ENCODE peak calls at places on chromosomes 7 and 10, in nine cellular contexts. K is colonic mucosa, B is brain microvascular endothelial cell, H is bronchial epithelial cell, G is AG10803, R is fibroblast of mammary gland, W is A549, D is kidney, X is cardiac muscle cell. S is an unnamed sample.

GRCh38 chr7:78764571-78764970 is 688.9 kb downstream of the MAGI2 start:
- DNase-seq in K (no peak), B (no peak), H (no peak), G (no peak), R (no peak), W (no peak), D (no peak), X (no peak), S (no peak)

GRCh38 chr10:17655567-17656146 is 11.7 kb downstream of the STAM start:
- DNase-seq in K (no peak), B (peak; percentile 61), H (no peak), G (no peak), R (no peak), W (no peak), D (no peak), X (no peak), S (peak; percentile 36)

GRCh38 chr7:1883031-1883761 is 213.1 kb downstream of the ELFN1 start:
- DNase-seq in K (no peak), B (peak; percentile 67), H (peak; percentile 80), G (peak; percentile 90), R (peak; percentile 83), W (peak; percentile 82), D (peak; percentile 50), X (peak; percentile 40), S (peak; percentile 70)

GRCh38 chr10:97180367-97180763 is 5.4 kb downstream of the SLIT1 start:
- DNase-seq in K (no peak), B (no peak), H (no peak), G (no peak), R (no peak), W (no peak), D (peak; percentile 17), X (no peak), S (no peak)

GRCh38 chr7:140060788-140061606 is 1.8 kb downstream of the PARP12 start:
- DNase-seq in K (peak; percentile 53), B (peak; percentile 53), H (no peak), G (peak; percentile 30), R (peak; percentile 59), W (no peak), D (no peak), X (no peak), S (peak; percentile 93)

GRCh38 chr10:35192645-35193249 is 66.1 kb downstream of the CREM start:
- DNase-seq in K (no peak), B (no peak), H (no peak), G (no peak), R (no peak), W (no peak), D (no peak), X (no peak), S (no peak)

GRCh38 chr10:34295142-34295548 is 520.0 kb downstream of the PARD3 start:
- DNase-seq in K (no peak), B (no peak), H (no peak), G (peak; percentile 70), R (peak; percentile 89), W (no peak), D (peak; percentile 82), X (no peak), S (peak; percentile 26)

GRCh38 chr7:28607799-28608198 is 195.5 kb downstream of the CREB5 start:
- DNase-seq in K (no peak), B (no peak), H (no peak), G (no peak), R (no peak), W (no peak), D (no peak), X (no peak), S (no peak)

GRCh38 chr7:129831424-129832058 is 121.2 kb downstream of the UBE2H start:
- DNase-seq in K (no peak), B (peak; percentile 79), H (peak; percentile 96), G (peak; percentile 93), R (peak; percentile 89), W (peak; percentile 71), D (no peak), X (peak; percentile 62), S (peak; percentile 95)

GRCh38 chr10:131134001-131134576 is 177.4 kb downstream of the TCERG1L start:
- DNase-seq in K (no peak), B (no peak), H (no peak), G (no peak), R (no peak), W (no peak), D (no peak), X (no peak), S (no peak)

GRCh38 chr7:106166651-106167342 is 54.7 kb upstream of the SYPL1 start:
- DNase-seq in K (peak; percentile 70), B (peak; percentile 75), H (peak; percentile 69), G (peak; percentile 86), R (peak; percentile 87), W (peak; percentile 68), D (no peak), X (peak; percentile 79), S (peak; percentile 93)

GRCh38 chr7:112905950-112906349 is 115.8 kb upstream of the TMEM168 start:
- DNase-seq in K (no peak), B (no peak), H (peak; percentile 55), G (no peak), R (peak; percentile 20), W (no peak), D (no peak), X (no peak), S (peak; percentile 46)

GRCh38 chr7:326845-327304 is 36.9 kb downstream of the FOXL3 start:
- DNase-seq in K (peak; percentile 64), B (peak; percentile 24), H (peak; percentile 47), G (no peak), R (no peak), W (no peak), D (peak; percentile 56), X (no peak), S (no peak)

GRCh38 chr10:132096223-132096622 is 30.5 kb downstream of the JAKMIP3 start:
- DNase-seq in K (no peak), B (peak; percentile 6), H (peak; percentile 53), G (peak; percentile 27), R (peak; percentile 33), W (peak; percentile 87), D (peak; percentile 31), X (no peak), S (no peak)

GRCh38 chr7:135341049-135341448 is 107.4 kb downstream of the STRA8 start:
- DNase-seq in K (peak; percentile 71), B (no peak), H (no peak), G (no peak), R (no peak), W (no peak), D (no peak), X (no peak), S (no peak)

GRCh38 chr7:142615508-142615907 is 133.8 kb upstream of the PRSS1 start:
- DNase-seq in K (no peak), B (no peak), H (no peak), G (no peak), R (no peak), W (no peak), D (no peak), X (no peak), S (no peak)

GRCh38 chr7:81926154-81926553 is 156.3 kb upstream of the HGF start:
- DNase-seq in K (no peak), B (no peak), H (no peak), G (peak; percentile 16), R (peak; percentile 53), W (no peak), D (no peak), X (no peak), S (peak; percentile 39)

DNA sequence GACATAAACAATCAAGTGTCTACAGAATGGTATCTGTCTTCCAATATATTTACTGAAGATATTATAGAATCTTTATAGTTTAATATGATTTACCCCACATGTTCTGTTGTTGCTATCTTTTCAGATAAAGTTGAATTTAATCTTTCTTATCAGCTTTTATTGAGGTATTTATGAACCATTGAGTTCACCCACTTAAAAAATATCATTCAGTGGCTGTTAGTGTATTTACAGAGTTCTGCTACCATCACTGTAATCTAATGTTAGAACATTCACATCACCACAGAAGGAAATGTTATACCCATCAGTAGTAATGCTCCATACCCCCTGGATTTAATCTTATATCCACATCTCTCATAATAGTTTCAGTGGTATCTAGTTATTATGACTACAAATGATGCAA is 264.4 kb downstream of the ADK start:
- DNase-seq in K (no peak), B (no peak), H (no peak), G (no peak), R (no peak), W (no peak), D (no peak), X (no peak), S (no peak)
- TF ChIP-seq CTCF in K (no peak), B (no peak), H (no peak), G (no peak), R (no peak), W (no peak), D (no peak), X (no peak), S (no peak)

DNA sequence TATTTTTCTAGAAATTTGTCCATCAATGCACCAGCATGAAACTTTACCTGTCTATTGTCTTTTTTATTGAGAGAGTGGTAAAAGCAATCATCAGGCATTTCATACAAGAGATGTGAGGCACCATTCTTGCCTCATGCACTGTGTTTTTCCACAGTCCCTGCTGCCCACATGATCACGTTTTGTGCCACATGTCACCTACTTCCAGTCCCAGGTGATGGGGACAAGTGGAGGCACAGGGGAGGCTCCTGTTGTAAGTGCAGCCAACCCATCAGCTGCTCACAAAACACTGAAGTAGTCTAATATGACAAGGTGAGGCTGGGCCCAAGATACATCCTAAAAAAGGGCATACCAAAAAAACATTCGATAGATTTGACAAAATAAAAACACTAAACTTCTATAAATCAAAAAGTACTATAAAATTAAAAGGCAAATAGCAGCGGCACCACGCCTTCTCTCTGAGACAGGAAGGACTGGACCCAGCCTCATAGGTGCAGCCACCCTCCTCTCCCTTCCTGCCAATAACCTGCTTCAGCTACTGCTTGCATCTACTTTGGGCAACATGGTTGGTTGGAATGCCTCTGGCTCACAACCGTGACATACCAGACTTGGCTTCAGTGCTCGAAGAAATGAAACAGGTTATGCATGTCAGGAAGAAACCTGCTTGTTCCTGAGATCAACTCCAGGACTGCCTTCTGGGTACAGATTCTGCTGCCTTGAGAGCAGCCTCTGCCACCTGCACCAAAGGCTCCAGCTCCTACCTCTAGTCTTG is 2.3 kb downstream of the ZC3HAV1L start:
- DNase-seq in K (no peak), B (no peak), H (no peak), G (no peak), R (no peak), W (no peak), D (no peak), X (no peak), S (no peak)
- H3K4me3 ChIP-seq in K (no peak overlapping the region), B (no peak overlapping the region), H (no peak overlapping the region), G (peak overlapping the region; percentile 16), R (no peak overlapping the region), W (no peak overlapping the region), D (no peak overlapping the region), X (no peak overlapping the region), S (no peak overlapping the region)

DNA sequence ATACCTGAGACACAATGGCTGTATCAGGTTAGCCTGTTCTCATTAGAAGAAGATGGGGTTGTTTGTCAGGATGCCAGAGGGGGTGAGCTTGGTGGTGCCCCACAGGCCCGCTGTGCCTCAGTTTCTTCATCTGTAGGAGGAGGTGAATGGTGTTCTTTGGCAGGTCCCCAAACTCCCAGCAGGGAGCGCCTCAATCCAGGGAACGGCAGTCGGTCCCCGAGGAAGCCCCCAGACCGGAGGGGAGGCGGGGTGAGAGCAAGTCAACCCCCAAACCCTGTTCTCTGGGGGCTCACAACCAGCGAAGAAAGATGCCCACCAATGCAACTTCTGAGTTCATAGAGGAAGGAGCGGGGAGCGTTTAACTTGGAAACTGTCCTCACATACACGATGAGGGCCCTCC is 16.0 kb downstream of the C10orf105 start:
- DNase-seq in K (no peak), B (no peak), H (no peak), G (no peak), R (no peak), W (no peak), D (no peak), X (no peak), S (no peak)
- TF ChIP-seq CTCF in K (no peak), B (no peak), H (no peak), G (no peak), R (no peak), W (no peak), D (no peak), X (no peak), S (no peak)

GRCh38 chr10:71889388-71889987 is 38.4 kb upstream of the PSAP start:
- DNase-seq in K (no peak), B (no peak), H (no peak), G (no peak), R (no peak), W (no peak), D (no peak), X (no peak), S (no peak)
- H3K4me3 ChIP-seq in K (peak overlapping the region; percentile 26), B (peak overlapping the region; percentile 58), H (peak overlapping the region; percentile 52), G (peak overlapping the region; percentile 68), R (peak overlapping the region; percentile 58), W (peak overlapping the region; percentile 61), D (peak overlapping the region; percentile 75), X (peak overlapping the region; percentile 33), S (peak overlapping the region; percentile 51)

S was measured in cardiac fibroblast.